ENCODE peak calls at places on chromosomes 7 and 10, in nine cellular contexts. B is right lobe of liver, M is HFFc6, V is left ventricle myocardium inferior, I is K562, S is MCF 10A, O is WTC11, L is ovary, F is Peyer's patch. J is an unnamed sample.

GRCh38 chr7:29563590-29564454 is at the start of gene PRR15:
- DNase-seq in B (peak), M (no peak), V (no peak), I (no peak), S (peak), O (peak), L (peak), F (peak), J (no peak)

GRCh38 chr10:62373995-62374861 is at the start of gene ZNF365:
- DNase-seq in B (peak), M (peak), V (peak), I (no peak), S (peak), O (peak), L (peak), F (no peak), J (no peak)

GRCh38 chr7:104946338-104946737 is 67.7 kb upstream of the KMT2E start:
- DNase-seq in B (no peak), M (no peak), V (no peak), I (no peak), S (peak), O (no peak), L (no peak), F (no peak), J (no peak)

GRCh38 chr7:27147211-27148030 is at the start of gene HOXA6:
- DNase-seq in B (peak), M (no peak), V (no peak), I (no peak), S (no peak), O (peak), L (peak), F (peak), J (peak)

GRCh38 chr7:45586748-45587520 is 12.8 kb downstream of the ADCY1 start:
- DNase-seq in B (no peak), M (no peak), V (no peak), I (no peak), S (no peak), O (no peak), L (no peak), F (no peak), J (no peak)

GRCh38 chr10:57336865-57337264 is 930.8 kb downstream of the IPMK start:
- DNase-seq in B (peak), M (no peak), V (no peak), I (no peak), S (no peak), O (no peak), L (no peak), F (no peak), J (no peak)

GRCh38 chr10:33335550-33335799 is 1.0 kb upstream of the NRP1 start:
- DNase-seq in B (peak), M (no peak), V (peak), I (no peak), S (no peak), O (no peak), L (no peak), F (no peak), J (no peak)

GRCh38 chr7:17651926-17652385 is 288.3 kb downstream of the SNX13 start:
- DNase-seq in B (no peak), M (peak), V (no peak), I (no peak), S (peak), O (no peak), L (no peak), F (no peak), J (no peak)

GRCh38 chr10:6280291-6280690 is 77.6 kb downstream of the PFKFB3 start:
- DNase-seq in B (no peak), M (no peak), V (no peak), I (no peak), S (no peak), O (no peak), L (no peak), F (no peak), J (no peak)

GRCh38 chr10:113958631-113959382 is 84.9 kb upstream of the ADRB1 start:
- DNase-seq in B (peak), M (peak), V (no peak), I (peak), S (peak), O (no peak), L (peak), F (peak), J (no peak)

GRCh38 chr10:680745-681144 is 8.7 kb downstream of the DIP2C start:
- DNase-seq in B (no peak), M (no peak), V (no peak), I (no peak), S (no peak), O (no peak), L (no peak), F (no peak), J (no peak)
- TF ChIP-seq CTCF in B (no peak), M (no peak), V (no peak), I (no peak), S (no peak), O (no peak), L (no peak), F (no peak), J (no peak)

GRCh38 chr7:47093835-47094234 is 488.1 kb downstream of the TNS3 start:
- DNase-seq in B (no peak), M (no peak), V (no peak), I (no peak), S (no peak), O (no peak), L (no peak), F (no peak), J (no peak)
- TF ChIP-seq CTCF in B (no peak), M (no peak), V (no peak), I (no peak), S (no peak), O (no peak), L (no peak), F (no peak), J (no peak)

DNA sequence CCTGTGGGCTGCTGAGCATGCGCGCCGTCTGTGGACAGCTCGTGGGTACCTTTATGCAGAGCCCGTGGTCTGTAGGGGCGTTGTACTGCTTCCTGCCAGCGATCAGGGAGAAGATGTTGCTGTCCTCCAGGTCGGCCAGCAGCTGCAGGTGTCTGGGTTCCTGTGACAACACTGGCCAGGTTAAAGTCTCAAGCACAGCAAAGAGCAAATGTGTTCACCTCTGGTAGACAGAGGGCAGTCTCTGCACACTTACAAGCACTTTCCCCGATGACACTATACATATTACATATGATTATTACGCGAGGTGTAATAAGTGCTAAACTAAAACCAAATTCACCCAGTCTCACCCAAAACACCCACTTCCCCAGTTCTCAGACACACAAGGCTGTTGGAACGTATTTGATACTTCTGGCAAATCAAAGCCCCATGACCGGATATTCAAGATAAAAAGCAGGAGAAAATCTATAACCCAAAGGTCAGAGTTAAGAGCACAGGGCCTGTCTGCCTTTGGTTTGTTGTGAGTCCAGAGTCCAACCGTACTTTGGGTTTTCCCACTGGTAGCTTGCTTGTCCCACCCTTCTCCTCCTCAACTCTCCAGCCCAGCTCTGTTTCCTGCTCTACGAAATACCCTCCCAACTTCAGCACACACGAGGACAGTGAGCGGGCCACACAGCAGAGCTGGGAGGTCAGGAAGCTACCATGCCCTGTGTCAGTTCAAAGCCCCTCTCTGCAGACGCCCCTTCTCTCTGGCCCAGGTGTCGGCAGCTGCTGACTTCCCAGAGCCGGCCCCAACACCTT is 49.7 kb upstream of the DDC start:
- DNase-seq in B (peak), M (no peak), V (no peak), I (no peak), S (no peak), O (no peak), L (no peak), F (peak), J (no peak)
- TF ChIP-seq CTCF in B (peak), M (peak), V (peak), I (no peak), S (no peak), O (no peak), L (no peak), F (peak), J (no peak)

DNA sequence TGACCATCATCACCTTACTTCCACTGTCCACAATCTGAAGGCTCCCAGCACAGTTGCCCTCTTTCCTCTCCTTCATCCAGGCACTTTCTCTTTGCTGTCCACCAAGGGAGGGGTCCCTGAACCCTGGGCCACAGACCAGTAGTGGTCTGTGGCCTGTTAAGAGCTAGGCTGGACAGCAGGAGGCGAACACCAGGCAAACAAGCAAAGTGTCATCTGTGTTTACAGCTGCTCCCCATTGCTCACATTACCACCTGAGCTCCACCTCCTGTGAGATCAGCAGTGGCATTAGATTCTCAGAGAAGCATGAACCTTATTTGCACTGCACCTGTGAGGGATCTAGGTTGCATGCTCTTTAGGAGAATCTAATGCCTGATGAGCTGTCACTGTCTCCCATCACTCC is 27.7 kb downstream of the FZD1 start:
- DNase-seq in B (no peak), M (no peak), V (no peak), I (no peak), S (no peak), O (peak), L (no peak), F (no peak), J (no peak)
- TF ChIP-seq CTCF in B (no peak), M (no peak), V (no peak), I (peak), S (no peak), O (no peak), L (no peak), F (no peak), J (no peak)

DNA sequence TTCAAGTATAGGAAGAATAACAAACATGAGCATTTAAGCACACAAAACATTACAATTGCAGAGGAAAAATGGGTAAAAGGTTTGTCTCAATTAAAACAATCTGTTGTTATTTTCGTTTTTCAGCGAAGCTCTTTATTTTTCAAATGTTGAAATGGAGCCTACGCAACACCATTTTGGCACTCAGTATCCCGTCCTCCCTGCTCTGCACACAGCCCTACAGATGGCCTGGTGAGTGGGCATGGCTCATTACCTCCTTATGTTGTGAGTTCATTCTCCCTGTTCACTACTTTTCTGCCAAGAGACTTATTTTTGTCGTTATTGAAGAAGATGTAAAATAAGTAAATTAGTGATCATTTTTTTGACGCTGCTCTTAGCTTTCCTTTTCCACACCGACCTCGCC is 167.8 kb upstream of the CXCL12 start:
- DNase-seq in B (no peak), M (no peak), V (no peak), I (no peak), S (no peak), O (no peak), L (no peak), F (no peak), J (no peak)
- TF ChIP-seq CTCF in B (no peak), M (no peak), V (no peak), I (no peak), S (no peak), O (no peak), L (no peak), F (no peak), J (no peak)

GRCh38 chr7:74622228-74622749 is 35.2 kb upstream of the GTF2I start:
- DNase-seq in B (no peak), M (no peak), V (no peak), I (no peak), S (no peak), O (no peak), L (no peak), F (no peak), J (no peak)

GRCh38 chr7:74623135-74623534 is 34.4 kb upstream of the GTF2I start:
- DNase-seq in B (no peak), M (no peak), V (no peak), I (no peak), S (no peak), O (no peak), L (no peak), F (no peak), J (no peak)

GRCh38 chr7:74627699-74628411 is 29.7 kb upstream of the GTF2I start:
- DNase-seq in B (peak), M (no peak), V (no peak), I (no peak), S (no peak), O (no peak), L (peak), F (peak), J (no peak)

GRCh38 chr7:74625446-74625845 is 32.1 kb upstream of the GTF2I start:
- DNase-seq in B (no peak), M (peak), V (no peak), I (peak), S (peak), O (no peak), L (no peak), F (no peak), J (no peak)
- TF ChIP-seq CTCF in B (no peak), M (peak), V (peak), I (no peak), S (no peak), O (no peak), L (no peak), F (no peak), J (peak)

GRCh38 chr10:49538381-49539319 is at the start of gene ERCC6:
- DNase-seq in B (peak), M (peak), V (peak), I (peak), S (peak), O (peak), L (peak), F (peak), J (peak)
- TF ChIP-seq CTCF in B (no peak), M (no peak), V (peak), I (no peak), S (no peak), O (no peak), L (no peak), F (no peak), J (no peak)

DNA sequence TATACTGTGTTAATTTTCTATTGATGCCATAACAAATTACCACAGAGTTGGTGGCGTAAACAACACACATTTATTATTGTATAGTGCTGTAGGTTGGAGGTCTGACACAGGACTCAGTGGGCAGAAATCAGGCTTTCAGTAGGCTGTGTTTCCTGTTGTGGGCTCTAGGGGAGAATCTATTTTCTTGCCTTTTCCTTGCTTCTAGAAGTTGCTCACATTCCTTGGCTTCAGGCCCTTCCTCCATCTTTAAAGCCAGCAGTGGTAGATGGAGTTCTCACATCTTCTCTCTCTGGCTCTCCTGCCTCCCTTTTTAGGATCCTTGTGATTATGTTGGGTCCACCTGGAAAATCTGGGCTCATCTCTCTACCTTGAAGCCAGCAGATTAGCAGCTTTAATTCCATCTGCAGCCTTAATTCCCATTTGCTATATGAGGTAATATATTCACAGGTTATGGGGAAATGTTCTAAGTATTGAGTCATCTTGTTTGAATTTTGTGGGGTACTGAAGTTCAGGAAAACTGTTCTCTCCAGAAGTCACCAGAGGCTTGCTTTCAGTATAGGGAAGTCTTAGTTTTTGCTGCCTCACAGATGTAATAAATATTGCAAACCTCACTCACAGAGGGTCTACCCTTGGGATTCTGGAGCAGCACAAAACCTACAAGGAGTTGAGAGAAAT is 38.9 kb downstream of the CCNY start:
- DNase-seq in B (no peak), M (no peak), V (no peak), I (no peak), S (no peak), O (no peak), L (no peak), F (no peak), J (no peak)
- TF ChIP-seq CTCF in B (no peak), M (peak), V (no peak), I (no peak), S (no peak), O (no peak), L (no peak), F (no peak), J (no peak)